ENCODE peak calls at places on chromosomes 13 and 19, in six cellular contexts. W is hepatocyte, F is neural progenitor cell, I is fibroblast of lung, Q is GM23338, M is PC-3. L is an unnamed sample.
A peak's percentile ranks its signal among the peaks of the same experiment; 100 is the strongest.

GRCh38 chr19:48568345-48568886 is 16.4 kb downstream of the SULT2B1 start:
- DNase-seq in W (peak; percentile 91), F (peak; percentile 26), I (peak; percentile 91), Q (peak; percentile 65), M (peak; percentile 83), L (no peak)

GRCh38 chr19:18020212-18021067 is 12.5 kb downstream of the ARRDC2 start:
- DNase-seq in W (peak; percentile 49), F (no peak), I (peak; percentile 51), Q (no peak), M (no peak), L (no peak)

GRCh38 chr13:42354246-42355117 is 82.5 kb downstream of the AKAP11 start:
- DNase-seq in W (peak; percentile 15), F (peak; percentile 52), I (peak; percentile 91), Q (peak; percentile 19), M (peak; percentile 43), L (no peak)

GRCh38 chr13:42369071-42369795 is 97.3 kb downstream of the AKAP11 start:
- DNase-seq in W (no peak), F (no peak), I (no peak), Q (no peak), M (no peak), L (no peak)

GRCh38 chr13:36431204-36432105 is 840 bp upstream of the CCNA1 start:
- DNase-seq in W (peak; percentile 48), F (peak; percentile 46), I (no peak), Q (peak; percentile 45), M (no peak), L (no peak)

GRCh38 chr19:33441277-33441699 is 67.8 kb downstream of the CEBPG start:
- DNase-seq in W (no peak), F (no peak), I (no peak), Q (no peak), M (no peak), L (no peak)

GRCh38 chr13:39259371-39259770 is 221.1 kb downstream of the NHLRC3 start:
- DNase-seq in W (no peak), F (no peak), I (no peak), Q (no peak), M (no peak), L (no peak)

GRCh38 chr19:46489445-46490272 is 6.0 kb downstream of the PNMA8B start:
- DNase-seq in W (peak; percentile 63), F (peak; percentile 67), I (peak; percentile 83), Q (peak; percentile 71), M (no peak), L (no peak)

GRCh38 chr13:80336335-80336734 is 4.6 kb downstream of the SPRY2 start:
- DNase-seq in W (no peak), F (no peak), I (peak; percentile 42), Q (no peak), M (no peak), L (no peak)

GRCh38 chr19:46898731-46899130 is 37.9 kb downstream of the ARHGAP35 start:
- DNase-seq in W (peak; percentile 14), F (no peak), I (peak; percentile 92), Q (peak; percentile 33), M (no peak), L (peak; percentile 50)

GRCh38 chr19:32165176-32165575 is 180.2 kb upstream of the ZNF507 start:
- DNase-seq in W (no peak), F (no peak), I (no peak), Q (no peak), M (no peak), L (no peak)

GRCh38 chr19:46453661-46454060 is 17.7 kb downstream of the PNMA8A start:
- DNase-seq in W (no peak), F (no peak), I (no peak), Q (no peak), M (no peak), L (peak; percentile 83)

GRCh38 chr13:24745861-24746617 is 17.9 kb upstream of the RNF17 start:
- DNase-seq in W (no peak), F (peak; percentile 31), I (peak; percentile 1), Q (peak; percentile 43), M (no peak), L (no peak)

GRCh38 chr13:32225494-32225931 is 89.7 kb downstream of the ZAR1L start:
- DNase-seq in W (no peak), F (no peak), I (peak; percentile 90), Q (peak; percentile 28), M (no peak), L (no peak)
- H3K36me3 ChIP-seq in W (no peaks in the 10 kb centered on the region), F (no peaks in the 10 kb centered on the region), I (no peaks in the 10 kb centered on the region), Q (no peaks in the 10 kb centered on the region), M (no peaks in the 10 kb centered on the region), L (no peaks in the 10 kb centered on the region)

GRCh38 chr19:40601061-40601973 is at the start of gene LTBP4:
- DNase-seq in W (peak; percentile 74), F (peak; percentile 72), I (peak; percentile 42), Q (peak; percentile 60), M (no peak), L (no peak)
- TF ChIP-seq EZH2 in W (no peak), F (peak; percentile 74), I (no peak), Q (peak; percentile 67), M (no peak), L (no peak)

GRCh38 chr19:4707956-4708650 is 15.5 kb downstream of the DPP9 start:
- DNase-seq in W (no peak), F (no peak), I (peak; percentile 80), Q (no peak), M (no peak), L (no peak)

GRCh38 chr19:4709440-4710280 is 14.0 kb downstream of the DPP9 start:
- DNase-seq in W (no peak), F (no peak), I (peak; percentile 46), Q (no peak), M (no peak), L (no peak)

GRCh38 chr19:4712771-4713170 is 10.9 kb downstream of the DPP9 start:
- DNase-seq in W (no peak), F (no peak), I (no peak), Q (no peak), M (no peak), L (no peak)

GRCh38 chr19:4711211-4711610 is 12.4 kb downstream of the DPP9 start:
- DNase-seq in W (no peak), F (no peak), I (no peak), Q (no peak), M (no peak), L (no peak)

DNA sequence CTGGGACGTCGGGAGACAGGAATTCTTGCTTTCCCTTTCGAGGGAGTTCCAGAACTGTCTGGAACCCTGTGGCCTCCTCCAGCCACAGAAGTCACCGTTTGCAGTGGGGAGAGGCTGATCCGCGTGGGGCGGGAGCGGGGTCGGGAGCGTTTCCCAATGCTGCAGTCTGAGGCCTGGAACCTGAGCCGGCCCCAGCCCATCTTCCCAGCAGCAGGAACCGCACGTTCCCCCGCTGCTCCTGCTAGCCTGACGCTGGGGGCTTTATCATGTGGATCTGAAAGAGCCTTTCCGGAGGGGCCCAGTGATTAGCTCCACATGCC is 13.4 kb downstream of the DPP9 start:
- DNase-seq in W (no peak), F (no peak), I (no peak), Q (no peak), M (no peak), L (no peak)
- H3K36me3 ChIP-seq in W (no peaks in the 10 kb centered on the region), F (no peaks in the 10 kb centered on the region), I (peaks cover 33% of the 10 kb centered on the region), Q (no peaks in the 10 kb centered on the region), M (peaks cover 40% of the 10 kb centered on the region), L (peaks cover 38% of the 10 kb centered on the region)

GRCh38 chr19:10514211-10515145 is 2.8 kb downstream of the S1PR5 start:
- DNase-seq in W (peak; percentile 17), F (peak; percentile 88), I (no peak), Q (peak; percentile 85), M (no peak), L (no peak)
- TF ChIP-seq EZH2 in W (peak; percentile 95), F (peak; percentile 90), I (peak; percentile 88), Q (peak; percentile 53), M (no peak), L (no peak)

GRCh38 chr19:7444042-7444441 is 44.8 kb downstream of the PEX11G start:
- DNase-seq in W (no peak), F (no peak), I (no peak), Q (peak; percentile 28), M (no peak), L (no peak)
- H3K36me3 ChIP-seq in W (peaks cover 1% of the 10 kb centered on the region), F (peaks cover 5% of the 10 kb centered on the region), I (peaks cover 9% of the 10 kb centered on the region), Q (peaks cover 10% of the 10 kb centered on the region), M (peaks cover 54% of the 10 kb centered on the region), L (peaks cover 5% of the 10 kb centered on the region)

GRCh38 chr13:22243519-22244197 is 572.8 kb downstream of the FGF9 start:
- DNase-seq in W (no peak), F (no peak), I (no peak), Q (no peak), M (no peak), L (no peak)

GRCh38 chr13:22240716-22241115 is 569.8 kb downstream of the FGF9 start:
- DNase-seq in W (no peak), F (no peak), I (no peak), Q (no peak), M (no peak), L (no peak)

GRCh38 chr13:22235950-22236290 is 565.0 kb downstream of the FGF9 start:
- DNase-seq in W (no peak), F (peak; percentile 58), I (no peak), Q (peak; percentile 74), M (no peak), L (no peak)

GRCh38 chr13:22235285-22235949 is 564.5 kb downstream of the FGF9 start:
- DNase-seq in W (peak; percentile 28), F (peak; percentile 25), I (no peak), Q (peak; percentile 27), M (no peak), L (no peak)

GRCh38 chr13:22238269-22238668 is 567.4 kb downstream of the FGF9 start:
- DNase-seq in W (no peak), F (no peak), I (no peak), Q (no peak), M (no peak), L (no peak)
- TF ChIP-seq EZH2 in W (no peak), F (no peak), I (no peak), Q (no peak), M (no peak), L (no peak)